ENCODE peak calls at places on chromosomes 4 and X, in nine cellular contexts. N is stomach, R is heart left ventricle, E is A549, B is Peyer's patch, X is transverse colon, P is body of pancreas, H is ovary, D is uterus. S is an unnamed sample.

GRCh38 chr4:1029536-1029935 is 18.1 kb downstream of the FGFRL1 start:
- DNase-seq in N (peak; percentile 78), R (no peak), E (no peak), B (no peak), X (no peak), P (no peak), H (no peak), D (no peak), S (no peak)

GRCh38 chr4:70556856-70557255 is 35.2 kb upstream of the AMBN start:
- DNase-seq in N (no peak), R (no peak), E (no peak), B (no peak), X (no peak), P (no peak), H (no peak), D (no peak), S (no peak)

GRCh38 chr4:184273166-184274147 is 55.8 kb upstream of the ENPP6 start:
- DNase-seq in N (no peak), R (no peak), E (no peak), B (no peak), X (no peak), P (no peak), H (no peak), D (no peak), S (no peak)

GRCh38 chr4:183441276-183441675 is 3.2 kb upstream of the CDKN2AIP start:
- DNase-seq in N (no peak), R (no peak), E (no peak), B (no peak), X (no peak), P (no peak), H (no peak), D (no peak), S (no peak)

GRCh38 chr4:182560358-182560757 is 317.2 kb downstream of the TENM3 start:
- DNase-seq in N (no peak), R (no peak), E (no peak), B (no peak), X (no peak), P (no peak), H (no peak), D (no peak), S (no peak)

GRCh38 chr4:174241162-174241561 is 42.3 kb downstream of the FBXO8 start:
- DNase-seq in N (no peak), R (no peak), E (no peak), B (no peak), X (no peak), P (no peak), H (no peak), D (no peak), S (no peak)

GRCh38 chr4:72110886-72111285 is 79.1 kb downstream of the NPFFR2 start:
- DNase-seq in N (no peak), R (no peak), E (no peak), B (no peak), X (no peak), P (no peak), H (no peak), D (no peak), S (no peak)

GRCh38 chrX:138945219-138945618 is 233.7 kb upstream of the FGF13 start:
- DNase-seq in N (no peak), R (no peak), E (no peak), B (no peak), X (no peak), P (no peak), H (no peak), D (no peak), S (no peak)

GRCh38 chr4:128068927-128069326 is 7.8 kb downstream of the LARP1B start:
- DNase-seq in N (no peak), R (no peak), E (peak; percentile 72), B (no peak), X (no peak), P (no peak), H (no peak), D (no peak), S (no peak)

GRCh38 chrX:132119821-132120220 is 8.0 kb downstream of the FRMD7 start:
- DNase-seq in N (no peak), R (no peak), E (no peak), B (no peak), X (no peak), P (no peak), H (no peak), D (peak; percentile 25), S (no peak)

GRCh38 chr4:110850461-110851447 is 227.9 kb upstream of the PITX2 start:
- DNase-seq in N (no peak), R (peak; percentile 18), E (no peak), B (no peak), X (peak; percentile 70), P (peak; percentile 29), H (no peak), D (no peak), S (no peak)

GRCh38 chrX:10110984-10111363 is 45.8 kb upstream of the CLCN4 start:
- DNase-seq in N (no peak), R (no peak), E (no peak), B (no peak), X (no peak), P (no peak), H (no peak), D (no peak), S (no peak)

GRCh38 chr4:75555294-75556164 is at the start of gene ODAPH:
- DNase-seq in N (no peak), R (no peak), E (peak; percentile 22), B (no peak), X (peak; percentile 38), P (no peak), H (no peak), D (no peak), S (no peak)

GRCh38 chr4:170001688-170002267 is 24.4 kb downstream of the MFAP3L start:
- DNase-seq in N (no peak), R (no peak), E (no peak), B (no peak), X (no peak), P (no peak), H (no peak), D (no peak), S (no peak)

GRCh38 chr4:94765653-94766052 is 7.9 kb downstream of the BMPR1B start:
- DNase-seq in N (no peak), R (no peak), E (peak; percentile 55), B (no peak), X (no peak), P (no peak), H (no peak), D (no peak), S (no peak)

GRCh38 chrX:48923771-48924170 is 4.9 kb upstream of the PIM2 start:
- DNase-seq in N (no peak), R (no peak), E (no peak), B (no peak), X (no peak), P (no peak), H (no peak), D (no peak), S (no peak)

GRCh38 chr4:181202249-181202648 is 1041.0 kb upstream of the TENM3 start:
- DNase-seq in N (no peak), R (no peak), E (no peak), B (no peak), X (no peak), P (no peak), H (no peak), D (no peak), S (peak; percentile 12)

GRCh38 chr4:40990202-40990898 is 224.0 kb downstream of the APBB2 start:
- DNase-seq in N (no peak), R (no peak), E (peak; percentile 89), B (no peak), X (no peak), P (no peak), H (no peak), D (no peak), S (no peak)

GRCh38 chr4:82797591-82798081 is 960 bp downstream of the SCD5 start:
- DNase-seq in N (no peak), R (no peak), E (peak; percentile 26), B (peak; percentile 56), X (peak; percentile 16), P (peak; percentile 35), H (peak; percentile 53), D (peak; percentile 24), S (peak; percentile 52)

GRCh38 chrX:42075032-42075431 is 151.7 kb upstream of the CASK start:
- DNase-seq in N (no peak), R (no peak), E (no peak), B (no peak), X (no peak), P (no peak), H (no peak), D (no peak), S (no peak)

GRCh38 chr4:118279920-118280432 is 72.8 kb downstream of the PRSS12 start:
- DNase-seq in N (no peak), R (no peak), E (no peak), B (no peak), X (no peak), P (no peak), H (no peak), D (no peak), S (no peak)

DNA sequence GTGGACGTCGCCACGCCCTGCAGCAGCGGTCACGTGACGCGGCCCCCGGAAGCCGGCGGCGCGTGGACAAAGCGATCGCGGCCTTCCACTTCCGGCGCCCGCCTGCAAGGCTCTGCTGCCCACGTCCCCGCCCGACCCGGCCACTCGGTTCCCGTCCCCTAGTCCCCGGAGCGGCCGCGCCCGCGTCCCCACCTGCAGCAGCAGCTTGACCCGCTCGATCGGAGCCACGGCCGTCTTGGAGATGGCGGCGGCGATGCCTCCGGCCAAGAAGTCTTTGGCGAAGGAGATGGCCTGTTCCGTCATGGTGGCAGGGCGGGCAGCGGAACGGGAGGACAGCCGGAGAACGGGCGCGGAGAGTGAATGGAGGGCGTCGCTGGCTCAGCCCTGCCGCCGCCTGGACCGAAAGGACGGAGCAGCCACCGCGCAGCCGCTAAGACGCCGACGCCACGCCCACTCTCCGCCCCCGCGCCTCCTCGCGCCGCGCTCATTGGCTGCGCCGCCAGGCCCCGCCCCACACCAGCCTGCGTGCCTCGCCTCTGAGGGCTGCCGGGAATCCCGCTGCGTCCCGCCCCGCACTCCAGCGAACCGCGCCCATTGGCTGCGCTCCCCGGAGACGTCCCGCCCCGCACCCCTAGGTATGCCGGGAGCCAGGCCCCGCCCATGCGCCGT is at the start of gene SLC25A6:
- DNase-seq in N (peak; percentile 99), R (peak; percentile 100), E (peak; percentile 98), B (peak; percentile 100), X (peak; percentile 99), P (peak; percentile 99), H (peak; percentile 99), D (peak; percentile 100), S (peak; percentile 99)
- TF ChIP-seq POLR2A in N (no peak), R (peak; percentile 90), E (no peak), B (peak; percentile 92), X (peak; percentile 94), P (peak; percentile 84), H (peak; percentile 91), D (peak; percentile 57), S (peak; percentile 69)

GRCh38 chrX:78514852-78515251 is 144.3 kb downstream of the RTL3 start:
- DNase-seq in N (no peak), R (no peak), E (no peak), B (no peak), X (no peak), P (no peak), H (no peak), D (no peak), S (no peak)
- TF ChIP-seq CTCF in N (no peak), R (no peak), E (no peak), B (no peak), X (no peak), P (no peak), H (no peak), D (no peak), S (no peak)

GRCh38 chr4:86549163-86549788 is 44.8 kb upstream of the PTPN13 start:
- DNase-seq in N (no peak), R (no peak), E (no peak), B (no peak), X (no peak), P (no peak), H (no peak), D (no peak), S (no peak)
- H3K27ac ChIP-seq in N (no peak overlapping the region), R (no peak overlapping the region), E (no peak overlapping the region), B (no peak overlapping the region), X (no peak overlapping the region), P (no peak overlapping the region), H (no peak overlapping the region), D (no peak overlapping the region), S (no peak overlapping the region)

GRCh38 chr4:177519481-177520270 is 77.4 kb upstream of the AGA start:
- DNase-seq in N (no peak), R (no peak), E (no peak), B (no peak), X (no peak), P (no peak), H (no peak), D (no peak), S (no peak)
- TF ChIP-seq POLR2A in N (no peak), R (no peak), E (no peak), B (no peak), X (no peak), P (no peak), H (no peak), D (no peak), S (no peak)